ENCODE peak calls at places on chromosome 12, in eight cellular contexts. One of them, this sample, is unnamed.

GRCh38 chr12:56989866-56990610 is 16.3 kb downstream of the ZBTB39 start:
- DNase-seq in fibroblast of pulmonary artery: no peak
- DNase-seq in GM20000: no peak
- DNase-seq in hepatic stellate cell: no peak
- DNase-seq in HS-5: no peak
- DNase-seq in hippocampal formation: no peak
- DNase-seq in HT1080: no peak
- DNase-seq in GM12878: no peak
- DNase-seq in this sample: no peak

GRCh38 chr12:115993715-115994114 is 283.8 kb downstream of the MED13L start:
- DNase-seq in GM20000: no peak
- DNase-seq in hippocampal formation: no peak
- DNase-seq in GM12878: no peak
- DNase-seq in fibroblast of pulmonary artery: no peak
- DNase-seq in HT1080: no peak
- DNase-seq in hepatic stellate cell: no peak
- DNase-seq in HS-5: no peak
- DNase-seq in this sample: no peak

GRCh38 chr12:54414191-54414525 is 4.9 kb downstream of the ITGA5 start:
- DNase-seq in fibroblast of pulmonary artery: no peak
- DNase-seq in hepatic stellate cell: no peak
- DNase-seq in HS-5: no peak
- DNase-seq in hippocampal formation: no peak
- DNase-seq in GM20000: no peak
- DNase-seq in HT1080: no peak
- DNase-seq in GM12878: no peak
- DNase-seq in this sample: no peak

GRCh38 chr12:113813229-113813541 is 152.9 kb downstream of the RBM19 start:
- DNase-seq in HS-5: no peak
- DNase-seq in GM12878: no peak
- DNase-seq in hepatic stellate cell: no peak
- DNase-seq in HT1080: no peak
- DNase-seq in GM20000: no peak
- DNase-seq in hippocampal formation: no peak
- DNase-seq in fibroblast of pulmonary artery: no peak
- DNase-seq in this sample: no peak

GRCh38 chr12:124369055-124369900 is 74.4 kb downstream of the RFLNA start:
- DNase-seq in HS-5: no peak
- DNase-seq in fibroblast of pulmonary artery: peak; percentile 97
- DNase-seq in GM20000: no peak
- DNase-seq in HT1080: peak; percentile 83
- DNase-seq in hippocampal formation: peak; percentile 82
- DNase-seq in GM12878: no peak
- DNase-seq in hepatic stellate cell: peak; percentile 90
- DNase-seq in this sample: peak; percentile 40

GRCh38 chr12:108618079-108618952 is 15.4 kb downstream of the SELPLG start:
- DNase-seq in GM12878: no peak
- DNase-seq in GM20000: peak; percentile 72
- DNase-seq in hepatic stellate cell: peak; percentile 88
- DNase-seq in fibroblast of pulmonary artery: peak; percentile 87
- DNase-seq in HS-5: no peak
- DNase-seq in HT1080: peak; percentile 87
- DNase-seq in hippocampal formation: peak; percentile 68
- DNase-seq in this sample: no peak

GRCh38 chr12:52686063-52686462 is 5.9 kb upstream of the KRT1 start:
- DNase-seq in hepatic stellate cell: no peak
- DNase-seq in HS-5: no peak
- DNase-seq in fibroblast of pulmonary artery: no peak
- DNase-seq in GM12878: no peak
- DNase-seq in HT1080: no peak
- DNase-seq in GM20000: no peak
- DNase-seq in hippocampal formation: no peak
- DNase-seq in this sample: no peak

GRCh38 chr12:1807489-1807888 is 12.9 kb upstream of the LRTM2 start:
- DNase-seq in hippocampal formation: no peak
- DNase-seq in GM20000: no peak
- DNase-seq in fibroblast of pulmonary artery: no peak
- DNase-seq in hepatic stellate cell: no peak
- DNase-seq in HS-5: no peak
- DNase-seq in GM12878: no peak
- DNase-seq in HT1080: no peak
- DNase-seq in this sample: no peak

GRCh38 chr12:109944975-109945374 is 44.9 kb downstream of the TCHP start:
- DNase-seq in hippocampal formation: no peak
- DNase-seq in fibroblast of pulmonary artery: peak; percentile 45
- DNase-seq in GM12878: no peak
- DNase-seq in GM20000: no peak
- DNase-seq in HS-5: no peak
- DNase-seq in HT1080: no peak
- DNase-seq in hepatic stellate cell: no peak
- DNase-seq in this sample: no peak

GRCh38 chr12:42729532-42729895 is 140.0 kb upstream of the PRICKLE1 start:
- DNase-seq in fibroblast of pulmonary artery: no peak
- DNase-seq in hepatic stellate cell: no peak
- DNase-seq in GM12878: no peak
- DNase-seq in HT1080: no peak
- DNase-seq in GM20000: no peak
- DNase-seq in hippocampal formation: no peak
- DNase-seq in HS-5: no peak
- DNase-seq in this sample: no peak

GRCh38 chr12:16269941-16270340 is 7.5 kb downstream of the SLC15A5 start:
- DNase-seq in fibroblast of pulmonary artery: no peak
- DNase-seq in hippocampal formation: no peak
- DNase-seq in HS-5: no peak
- DNase-seq in hepatic stellate cell: no peak
- DNase-seq in HT1080: no peak
- DNase-seq in GM20000: no peak
- DNase-seq in GM12878: no peak
- DNase-seq in this sample: no peak

GRCh38 chr12:12979731-12980259 is 20.3 kb downstream of the HEBP1 start:
- DNase-seq in HT1080: peak; percentile 91
- DNase-seq in GM12878: no peak
- DNase-seq in hippocampal formation: no peak
- DNase-seq in GM20000: no peak
- DNase-seq in fibroblast of pulmonary artery: peak; percentile 98
- DNase-seq in HS-5: peak; percentile 94
- DNase-seq in hepatic stellate cell: peak; percentile 82
- DNase-seq in this sample: peak; percentile 84

GRCh38 chr12:108446766-108447165 is 68.3 kb upstream of the FICD start:
- DNase-seq in HS-5: no peak
- DNase-seq in HT1080: no peak
- DNase-seq in GM12878: no peak
- DNase-seq in fibroblast of pulmonary artery: peak; percentile 67
- DNase-seq in hepatic stellate cell: no peak
- DNase-seq in hippocampal formation: no peak
- DNase-seq in GM20000: no peak
- DNase-seq in this sample: no peak

GRCh38 chr12:95118138-95118787 is 44.8 kb upstream of the NR2C1 start:
- DNase-seq in GM12878: no peak
- DNase-seq in hepatic stellate cell: peak; percentile 60
- DNase-seq in HS-5: peak; percentile 83
- DNase-seq in HT1080: peak; percentile 92
- DNase-seq in fibroblast of pulmonary artery: peak; percentile 90
- DNase-seq in GM20000: no peak
- DNase-seq in hippocampal formation: no peak
- DNase-seq in this sample: peak; percentile 75

GRCh38 chr12:130863298-130863697 is 8.6 kb upstream of the RAN start:
- DNase-seq in hippocampal formation: no peak
- DNase-seq in hepatic stellate cell: no peak
- DNase-seq in GM20000: no peak
- DNase-seq in HS-5: no peak
- DNase-seq in fibroblast of pulmonary artery: no peak
- DNase-seq in GM12878: no peak
- DNase-seq in HT1080: no peak
- DNase-seq in this sample: no peak

GRCh38 chr12:94618995-94619695 is 31.2 kb downstream of the TMCC3 start:
- DNase-seq in GM12878: no peak
- DNase-seq in HT1080: peak; percentile 98
- DNase-seq in GM20000: no peak
- DNase-seq in fibroblast of pulmonary artery: peak; percentile 75
- DNase-seq in hippocampal formation: no peak
- DNase-seq in hepatic stellate cell: peak; percentile 56
- DNase-seq in HS-5: peak; percentile 86
- DNase-seq in this sample: peak; percentile 85

GRCh38 chr12:122896662-122897061 is 738 bp upstream of the VPS37B start:
- DNase-seq in GM20000: no peak
- DNase-seq in fibroblast of pulmonary artery: no peak
- DNase-seq in HS-5: no peak
- DNase-seq in hippocampal formation: no peak
- DNase-seq in HT1080: no peak
- DNase-seq in hepatic stellate cell: no peak
- DNase-seq in GM12878: no peak
- DNase-seq in this sample: no peak

GRCh38 chr12:132249747-132250478 is 79.5 kb downstream of the GALNT9 start:
- DNase-seq in hepatic stellate cell: no peak
- DNase-seq in GM20000: no peak
- DNase-seq in fibroblast of pulmonary artery: no peak
- DNase-seq in HS-5: no peak
- DNase-seq in HT1080: no peak
- DNase-seq in hippocampal formation: no peak
- DNase-seq in GM12878: no peak
- DNase-seq in this sample: no peak

GRCh38 chr12:76152161-76152807 is 67.8 kb upstream of the NAP1L1 start:
- DNase-seq in GM20000: peak; percentile 41
- DNase-seq in GM12878: peak; percentile 49
- DNase-seq in hepatic stellate cell: no peak
- DNase-seq in fibroblast of pulmonary artery: peak; percentile 28
- DNase-seq in hippocampal formation: no peak
- DNase-seq in HS-5: no peak
- DNase-seq in HT1080: no peak
- DNase-seq in this sample: no peak

GRCh38 chr12:128121424-128121823 is 145.5 kb upstream of the TMEM132C start:
- DNase-seq in GM12878: no peak
- DNase-seq in GM20000: no peak
- DNase-seq in hippocampal formation: no peak
- DNase-seq in hepatic stellate cell: no peak
- DNase-seq in HS-5: no peak
- DNase-seq in HT1080: no peak
- DNase-seq in fibroblast of pulmonary artery: no peak
- DNase-seq in this sample: no peak

GRCh38 chr12:25713264-25713663 is 160.2 kb upstream of the LMNTD1 start:
- DNase-seq in HT1080: no peak
- DNase-seq in HS-5: no peak
- DNase-seq in hippocampal formation: no peak
- DNase-seq in GM20000: peak; percentile 54
- DNase-seq in fibroblast of pulmonary artery: no peak
- DNase-seq in hepatic stellate cell: no peak
- DNase-seq in GM12878: peak; percentile 71
- DNase-seq in this sample: no peak

GRCh38 chr12:58503731-58504520 is 416.4 kb downstream of the LRIG3 start:
- DNase-seq in GM12878: no peak
- DNase-seq in fibroblast of pulmonary artery: peak; percentile 28
- DNase-seq in GM20000: no peak
- DNase-seq in HT1080: no peak
- DNase-seq in hepatic stellate cell: no peak
- DNase-seq in hippocampal formation: no peak
- DNase-seq in HS-5: no peak
- DNase-seq in this sample: no peak

GRCh38 chr12:127455347-127456265 is 811.4 kb upstream of the TMEM132C start:
- DNase-seq in GM12878: no peak
- DNase-seq in HT1080: no peak
- DNase-seq in HS-5: no peak
- DNase-seq in hepatic stellate cell: peak; percentile 21
- DNase-seq in GM20000: peak; percentile 33
- DNase-seq in hippocampal formation: no peak
- DNase-seq in fibroblast of pulmonary artery: no peak
- DNase-seq in this sample: no peak

GRCh38 chr12:96751626-96752025 is 155.4 kb upstream of the NEDD1 start:
- DNase-seq in GM12878: no peak
- DNase-seq in hepatic stellate cell: no peak
- DNase-seq in HS-5: no peak
- DNase-seq in HT1080: peak; percentile 11
- DNase-seq in fibroblast of pulmonary artery: no peak
- DNase-seq in hippocampal formation: no peak
- DNase-seq in GM20000: no peak
- DNase-seq in this sample: no peak

GRCh38 chr12:60035835-60036234 is 440.0 kb downstream of the SLC16A7 start:
- DNase-seq in hippocampal formation: no peak
- DNase-seq in HT1080: peak; percentile 63
- DNase-seq in hepatic stellate cell: no peak
- DNase-seq in GM20000: no peak
- DNase-seq in HS-5: peak; percentile 35
- DNase-seq in fibroblast of pulmonary artery: peak; percentile 6
- DNase-seq in GM12878: no peak
- DNase-seq in this sample: peak; percentile 24

GRCh38 chr12:87813476-87814234 is 215.5 kb downstream of the C12orf50 start:
- DNase-seq in hepatic stellate cell: peak; percentile 9
- DNase-seq in fibroblast of pulmonary artery: peak; percentile 54
- DNase-seq in HT1080: peak; percentile 64
- DNase-seq in GM12878: no peak
- DNase-seq in hippocampal formation: no peak
- DNase-seq in GM20000: no peak
- DNase-seq in HS-5: peak; percentile 56
- DNase-seq in this sample: peak; percentile 79

GRCh38 chr12:127310548-127310947 is 956.4 kb upstream of the TMEM132C start:
- DNase-seq in HS-5: no peak
- DNase-seq in fibroblast of pulmonary artery: no peak
- DNase-seq in hepatic stellate cell: no peak
- DNase-seq in GM12878: no peak
- DNase-seq in GM20000: no peak
- DNase-seq in HT1080: no peak
- DNase-seq in hippocampal formation: no peak
- DNase-seq in this sample: no peak

GRCh38 chr12:47604474-47604873 is 101.4 kb downstream of the RPAP3 start:
- DNase-seq in GM12878: no peak
- DNase-seq in hepatic stellate cell: peak; percentile 15
- DNase-seq in HS-5: peak; percentile 4
- DNase-seq in GM20000: no peak
- DNase-seq in hippocampal formation: no peak
- DNase-seq in HT1080: no peak
- DNase-seq in fibroblast of pulmonary artery: peak; percentile 37
- DNase-seq in this sample: peak; percentile 43

GRCh38 chr12:50103767-50104321 is at the start of gene GPD1:
- DNase-seq in hepatic stellate cell: peak; percentile 75
- DNase-seq in HS-5: no peak
- DNase-seq in hippocampal formation: peak; percentile 35
- DNase-seq in HT1080: no peak
- DNase-seq in fibroblast of pulmonary artery: peak; percentile 38
- DNase-seq in GM20000: no peak
- DNase-seq in GM12878: no peak
- DNase-seq in this sample: no peak

GRCh38 chr12:47207005-47207717 is 127.4 kb upstream of the AMIGO2 start:
- DNase-seq in fibroblast of pulmonary artery: peak; percentile 21
- DNase-seq in GM12878: peak; percentile 66
- DNase-seq in hippocampal formation: no peak
- DNase-seq in hepatic stellate cell: no peak
- DNase-seq in HS-5: no peak
- DNase-seq in HT1080: no peak
- DNase-seq in GM20000: peak; percentile 15
- DNase-seq in this sample: no peak

GRCh38 chr12:26173153-26173552 is 22.2 kb upstream of the SSPN start:
- DNase-seq in hippocampal formation: no peak
- DNase-seq in HT1080: no peak
- DNase-seq in GM12878: no peak
- DNase-seq in hepatic stellate cell: no peak
- DNase-seq in HS-5: no peak
- DNase-seq in fibroblast of pulmonary artery: no peak
- DNase-seq in GM20000: no peak
- DNase-seq in this sample: no peak

GRCh38 chr12:74535536-74535935 is 2.1 kb upstream of the ATXN7L3B start:
- DNase-seq in GM12878: no peak
- DNase-seq in hepatic stellate cell: no peak
- DNase-seq in fibroblast of pulmonary artery: no peak
- DNase-seq in HS-5: no peak
- DNase-seq in GM20000: no peak
- DNase-seq in HT1080: no peak
- DNase-seq in hippocampal formation: no peak
- DNase-seq in this sample: no peak

GRCh38 chr12:105659355-105660075 is 329.0 kb downstream of the C12orf75 start:
- DNase-seq in fibroblast of pulmonary artery: peak; percentile 8
- DNase-seq in GM20000: no peak
- DNase-seq in HT1080: peak; percentile 7
- DNase-seq in hepatic stellate cell: no peak
- DNase-seq in HS-5: no peak
- DNase-seq in hippocampal formation: no peak
- DNase-seq in GM12878: no peak
- DNase-seq in this sample: no peak

GRCh38 chr12:89980236-89980635 is 271.6 kb upstream of the ATP2B1 start:
- DNase-seq in GM20000: no peak
- DNase-seq in hippocampal formation: no peak
- DNase-seq in hepatic stellate cell: no peak
- DNase-seq in HS-5: no peak
- DNase-seq in GM12878: no peak
- DNase-seq in HT1080: peak; percentile 57
- DNase-seq in fibroblast of pulmonary artery: peak; percentile 79
- DNase-seq in this sample: no peak

This sample was measured in non-pigmented ciliary epithelial cell.